ENCODE peak calls at places on chromosomes 12 and 14, in five cellular contexts. M, X, C, Y and L are unnamed samples.

GRCh38 chr14:40989260-40989659 is 617.4 kb upstream of the LRFN5 start:
- DNase-seq in M (no peak), X (no peak), C (no peak), Y (no peak), L (no peak)

GRCh38 chr12:28618171-28618570 is 427.9 kb downstream of the CCDC91 start:
- DNase-seq in M (no peak), X (no peak), C (no peak), Y (no peak), L (no peak)

GRCh38 chr12:55679691-55680090 is 28.0 kb downstream of the ITGA7 start:
- DNase-seq in M (no peak), X (no peak), C (no peak), Y (no peak), L (no peak)

GRCh38 chr12:123078114-123078465 is 72.8 kb downstream of the PITPNM2 start:
- DNase-seq in M (no peak), X (no peak), C (no peak), Y (no peak), L (no peak)

GRCh38 chr14:104659764-104660523 is 29.5 kb upstream of the INF2 start:
- DNase-seq in M (no peak), X (no peak), C (no peak), Y (no peak), L (no peak)

GRCh38 chr12:63362801-63363200 is 211.8 kb upstream of the AVPR1A start:
- DNase-seq in M (no peak), X (no peak), C (no peak), Y (peak; percentile 76), L (no peak)

GRCh38 chr12:662541-663292 is 528 bp downstream of the NINJ2 start:
- DNase-seq in M (no peak), X (no peak), C (no peak), Y (no peak), L (no peak)

GRCh38 chr14:90489306-90489705 is 92.5 kb downstream of the CALM1 start:
- DNase-seq in M (no peak), X (no peak), C (no peak), Y (no peak), L (no peak)

GRCh38 chr14:31968107-31968810 is 108.8 kb upstream of the ARHGAP5 start:
- DNase-seq in M (no peak), X (no peak), C (no peak), Y (peak; percentile 88), L (no peak)

GRCh38 chr12:30977124-30977523 is 50.6 kb downstream of the TSPAN11 start:
- DNase-seq in M (no peak), X (no peak), C (no peak), Y (no peak), L (no peak)